ENCODE peak calls at places on chromosomes 4 and X, in four cellular contexts. T, A, I and F are unnamed samples.

GRCh38 chrX:118189628-118190027 is 73.0 kb upstream of the KLHL13 start:
- DNase-seq in T (peak), A (no peak), I (no peak), F (no peak)

GRCh38 chrX:152798945-152799344 is 29.5 kb upstream of the MAGEA6 start:
- DNase-seq in T (no peak), A (no peak), I (no peak), F (no peak)

GRCh38 chr4:57098945-57099344 is 11.2 kb downstream of the IGFBP7 start:
- DNase-seq in T (no peak), A (no peak), I (no peak), F (no peak)

GRCh38 chr4:95672811-95673210 is 124.0 kb upstream of the UNC5C start:
- DNase-seq in T (no peak), A (no peak), I (no peak), F (no peak)

GRCh38 chr4:151850751-151851150 is 89.9 kb upstream of the GATB start:
- DNase-seq in T (no peak), A (peak), I (no peak), F (no peak)

GRCh38 chrX:9349572-9350259 is 115.1 kb upstream of the TBL1X start:
- DNase-seq in T (peak), A (no peak), I (no peak), F (no peak)

GRCh38 chrX:117898206-117898605 is 218.4 kb downstream of the KLHL13 start:
- DNase-seq in T (no peak), A (no peak), I (no peak), F (no peak)

GRCh38 chr4:128294464-128294863 is 6.9 kb upstream of the PGRMC2 start:
- DNase-seq in T (no peak), A (no peak), I (no peak), F (no peak)

GRCh38 chr4:48949518-48950207 is 36.4 kb upstream of the CWH43 start:
- DNase-seq in T (no peak), A (no peak), I (no peak), F (no peak)

GRCh38 chr4:189979196-189980047 is 38.8 kb downstream of the FRG1 start:
- DNase-seq in T (no peak), A (no peak), I (no peak), F (no peak)

GRCh38 chr4:185470503-185471195 is 884 bp downstream of the CCDC110 start:
- DNase-seq in T (peak), A (peak), I (peak), F (peak)

GRCh38 chr4:124227979-124228378 is 484.6 kb downstream of the ANKRD50 start:
- DNase-seq in T (no peak), A (no peak), I (no peak), F (no peak)

GRCh38 chr4:167290684-167291083 is 56.4 kb upstream of the SPOCK3 start:
- DNase-seq in T (peak), A (no peak), I (no peak), F (no peak)

GRCh38 chr4:161359491-161359890 is 804.3 kb downstream of the FSTL5 start:
- DNase-seq in T (no peak), A (no peak), I (no peak), F (no peak)

GRCh38 chrX:107648332-107648731 is 20.0 kb downstream of the PRPS1 start:
- DNase-seq in T (no peak), A (no peak), I (no peak), F (no peak)

GRCh38 chrX:28609003-28609402 is 21.8 kb downstream of the IL1RAPL1 start:
- DNase-seq in T (no peak), A (no peak), I (no peak), F (no peak)

GRCh38 chr4:6781561-6781960 is 966 bp upstream of the KIAA0232 start:
- DNase-seq in T (no peak), A (no peak), I (no peak), F (no peak)
- H3K4me3 ChIP-seq in T (peak), A (no peak), I (peak), F (peak)

GRCh38 chr4:22515145-22515887 is 550 bp downstream of the ADGRA3 start:
- DNase-seq in T (peak), A (peak), I (peak), F (peak)
- TF ChIP-seq CTCF in T (no peak), A (no peak), I (no peak), F (peak)

DNA sequence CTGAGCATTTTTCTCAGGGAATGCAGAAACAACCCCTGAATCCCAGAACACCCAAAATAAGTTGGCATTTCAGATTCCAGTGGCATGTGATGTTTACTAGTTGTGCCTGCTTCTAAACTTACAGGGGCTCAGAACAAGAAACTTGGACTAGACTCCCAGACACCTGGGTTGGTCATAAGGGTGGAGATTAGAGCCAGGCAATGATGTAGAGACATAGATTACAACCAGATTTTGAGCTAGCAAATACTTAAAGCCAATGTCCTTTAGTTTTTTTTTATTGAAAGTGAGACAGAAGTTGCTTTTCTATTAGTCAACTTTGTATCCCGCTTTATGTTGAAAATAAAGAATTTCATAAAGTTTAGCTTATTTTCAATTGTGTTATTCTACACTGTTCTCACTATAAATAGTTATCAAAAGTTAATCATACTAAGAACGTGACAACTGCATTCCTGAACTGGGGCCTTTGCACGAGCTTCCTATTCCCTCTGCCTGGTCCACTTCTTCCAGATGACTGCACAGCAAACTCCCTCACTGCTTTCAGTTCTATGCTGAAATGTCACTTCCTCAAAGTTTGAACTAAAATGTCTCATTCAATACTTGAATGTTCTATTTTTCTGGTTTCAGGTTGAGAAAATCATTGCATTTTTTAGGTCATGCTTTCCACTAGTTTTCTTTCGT is 224.7 kb upstream of the PPP1R2C start:
- DNase-seq in T (no peak), A (no peak), I (no peak), F (no peak)
- H3K4me3 ChIP-seq in T (no peak), A (no peak), I (no peak), F (no peak)

GRCh38 chrX:12443534-12444098 is 305.3 kb downstream of the FRMPD4 start:
- DNase-seq in T (no peak), A (no peak), I (no peak), F (no peak)

GRCh38 chrX:12446342-12447075 is 308.2 kb downstream of the FRMPD4 start:
- DNase-seq in T (no peak), A (no peak), I (no peak), F (no peak)

GRCh38 chrX:12440245-12440644 is 302.0 kb downstream of the FRMPD4 start:
- DNase-seq in T (no peak), A (no peak), I (no peak), F (no peak)

GRCh38 chrX:12439396-12439795 is 301.1 kb downstream of the FRMPD4 start:
- DNase-seq in T (no peak), A (no peak), I (no peak), F (no peak)

DNA sequence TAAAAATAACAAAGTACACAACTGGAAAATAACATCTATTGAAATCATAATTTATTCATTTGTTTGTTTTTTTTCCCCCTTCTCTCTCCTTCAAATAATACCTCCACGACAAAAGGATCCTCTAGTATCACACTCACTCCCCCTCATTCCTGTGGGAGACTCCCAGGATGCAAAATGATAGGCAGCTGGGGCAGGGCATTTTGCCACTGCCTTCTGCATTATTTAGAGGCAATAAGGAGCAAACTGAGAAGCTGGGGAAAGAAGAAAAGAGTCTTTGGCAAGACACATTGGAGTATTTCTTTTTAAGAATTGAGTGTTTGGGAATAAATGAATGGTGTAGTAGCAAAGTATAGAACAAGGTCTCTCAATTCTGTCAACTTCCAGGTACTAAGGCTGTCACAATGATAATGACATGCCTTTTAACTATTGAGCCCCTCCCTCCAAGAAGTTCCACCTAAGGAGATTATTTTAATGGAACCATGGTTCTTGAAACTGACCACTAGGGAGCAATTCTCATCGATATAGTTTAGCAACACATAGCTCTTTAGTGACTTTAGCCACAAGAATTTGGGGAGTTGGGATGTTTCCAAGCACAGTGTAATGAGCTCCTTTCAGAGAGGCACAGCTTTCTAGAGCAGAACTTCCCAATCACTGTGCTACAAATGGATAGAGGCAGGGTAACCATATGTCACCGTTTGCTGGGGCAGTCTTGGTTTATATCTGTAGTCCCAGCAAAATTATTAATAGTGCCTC is 303.3 kb downstream of the FRMPD4 start:
- DNase-seq in T (no peak), A (no peak), I (no peak), F (no peak)
- TF ChIP-seq CTCF in T (no peak), A (no peak), I (no peak), F (no peak)

GRCh38 chr4:170323623-170324022 is 233.9 kb upstream of the AADAT start:
- DNase-seq in T (no peak), A (no peak), I (no peak), F (no peak)
- H3K4me3 ChIP-seq in T (no peak), A (no peak), I (no peak), F (no peak)

GRCh38 chr4:163610642-163611041 is 116.2 kb downstream of the TMA16 start:
- DNase-seq in T (no peak), A (no peak), I (no peak), F (no peak)
- TF ChIP-seq CTCF in T (no peak), A (no peak), I (no peak), F (no peak)

DNA sequence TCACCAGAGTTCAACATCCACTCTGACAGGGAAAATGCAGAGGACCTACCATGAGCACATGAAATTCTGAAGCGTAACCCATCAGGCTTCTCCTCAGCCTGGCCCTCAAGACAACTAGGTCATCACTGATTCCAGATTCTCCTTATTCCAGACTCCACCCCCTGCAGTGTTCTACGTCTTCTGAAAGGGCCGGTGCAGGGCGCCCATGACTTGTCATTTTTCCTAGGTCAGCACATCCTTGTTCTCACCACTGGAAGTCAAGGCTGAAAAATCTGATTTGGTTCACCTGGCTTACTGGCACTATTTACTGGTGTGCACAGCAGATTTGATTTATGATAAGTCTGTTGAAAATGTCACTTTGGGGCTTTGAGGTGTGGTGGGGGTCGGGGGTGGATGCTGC is 140.9 kb upstream of the KLF3 start:
- DNase-seq in T (no peak), A (no peak), I (no peak), F (no peak)
- H3K4me3 ChIP-seq in T (no peak), A (no peak), I (no peak), F (no peak)

GRCh38 chr4:6331468-6331867 is 61.8 kb downstream of the WFS1 start:
- DNase-seq in T (no peak), A (no peak), I (no peak), F (no peak)

GRCh38 chr4:6331018-6331417 is 61.4 kb downstream of the WFS1 start:
- DNase-seq in T (no peak), A (no peak), I (no peak), F (no peak)

GRCh38 chr4:6333301-6334202 is 63.9 kb downstream of the WFS1 start:
- DNase-seq in T (no peak), A (no peak), I (no peak), F (no peak)

GRCh38 chr4:6332669-6333050 is 63.0 kb downstream of the WFS1 start:
- DNase-seq in T (no peak), A (no peak), I (no peak), F (no peak)

GRCh38 chr4:6332042-6332668 is 62.5 kb downstream of the WFS1 start:
- DNase-seq in T (peak), A (no peak), I (no peak), F (no peak)
- TF ChIP-seq CTCF in T (peak), A (no peak), I (peak), F (peak)

GRCh38 chr4:139859876-139860275 is 194.3 kb downstream of the MGST2 start:
- DNase-seq in T (no peak), A (no peak), I (no peak), F (no peak)

GRCh38 chr4:139857977-139858376 is 192.4 kb downstream of the MGST2 start:
- DNase-seq in T (no peak), A (no peak), I (no peak), F (no peak)

GRCh38 chr4:139860435-139861024 is 194.9 kb downstream of the MGST2 start:
- DNase-seq in T (no peak), A (no peak), I (no peak), F (no peak)

GRCh38 chr4:139858436-139859225 is 193.0 kb downstream of the MGST2 start:
- DNase-seq in T (no peak), A (no peak), I (no peak), F (no peak)

GRCh38 chr4:139857021-139857420 is 191.4 kb downstream of the MGST2 start:
- DNase-seq in T (peak), A (no peak), I (peak), F (peak)
- H3K4me3 ChIP-seq in T (no peak), A (no peak), I (no peak), F (no peak)